ENCODE peak calls at places on chromosomes 4 and X, in four cellular contexts. One of them, this sample, is unnamed. For H4K20me1, the result is how much of the 10 kb centered on the place peaks cover.

GRCh38 chrX:10166731-10167149 is 10.0 kb downstream of the CLCN4 start:
- DNase-seq in IMR-90: no peak
- DNase-seq in mammary epithelial cell: peak
- DNase-seq in GM23338: no peak
- DNase-seq in this sample: no peak

GRCh38 chrX:139106111-139106510 is 394.6 kb upstream of the FGF13 start:
- DNase-seq in IMR-90: no peak
- DNase-seq in mammary epithelial cell: peak
- DNase-seq in GM23338: peak
- DNase-seq in this sample: peak

GRCh38 chr4:68476191-68476590 is 28.9 kb downstream of the TMPRSS11E start:
- DNase-seq in IMR-90: no peak
- DNase-seq in mammary epithelial cell: no peak
- DNase-seq in GM23338: no peak
- DNase-seq in this sample: peak

GRCh38 chr4:15688056-15688455 is 6.4 kb downstream of the FAM200B start:
- DNase-seq in IMR-90: no peak
- DNase-seq in mammary epithelial cell: no peak
- DNase-seq in GM23338: no peak
- DNase-seq in this sample: no peak

GRCh38 chr4:3218824-3219760 is 29.9 kb upstream of the MSANTD1 start:
- DNase-seq in IMR-90: no peak
- DNase-seq in mammary epithelial cell: no peak
- DNase-seq in GM23338: no peak
- DNase-seq in this sample: no peak

GRCh38 chrX:15416133-15416993 is 32.1 kb upstream of the VEGFD start:
- DNase-seq in IMR-90: no peak
- DNase-seq in mammary epithelial cell: no peak
- DNase-seq in GM23338: peak
- DNase-seq in this sample: no peak

GRCh38 chr4:16443504-16444088 is 217.3 kb upstream of the TAPT1 start:
- DNase-seq in IMR-90: peak
- DNase-seq in mammary epithelial cell: peak
- DNase-seq in GM23338: peak
- DNase-seq in this sample: peak

GRCh38 chr4:7377223-7377865 is 57.4 kb downstream of the PSAPL1 start:
- DNase-seq in IMR-90: no peak
- DNase-seq in mammary epithelial cell: no peak
- DNase-seq in GM23338: no peak
- DNase-seq in this sample: peak

GRCh38 chrX:24026403-24026801 is 584 bp downstream of the KLHL15 start:
- DNase-seq in IMR-90: no peak
- DNase-seq in mammary epithelial cell: no peak
- DNase-seq in GM23338: peak
- DNase-seq in this sample: peak

GRCh38 chr4:123555500-123556273 is 159.1 kb downstream of the SPRY1 start:
- DNase-seq in IMR-90: peak
- DNase-seq in mammary epithelial cell: peak
- DNase-seq in GM23338: peak
- DNase-seq in this sample: peak

GRCh38 chr4:91243132-91243531 is 1060.6 kb upstream of the GRID2 start:
- DNase-seq in IMR-90: no peak
- DNase-seq in mammary epithelial cell: no peak
- DNase-seq in GM23338: no peak
- DNase-seq in this sample: peak

GRCh38 chr4:38760915-38761314 is 21.9 kb downstream of the TLR10 start:
- DNase-seq in IMR-90: no peak
- DNase-seq in mammary epithelial cell: no peak
- DNase-seq in GM23338: no peak
- DNase-seq in this sample: no peak

GRCh38 chrX:122555925-122556324 is 628.2 kb upstream of the GRIA3 start:
- DNase-seq in IMR-90: no peak
- DNase-seq in mammary epithelial cell: no peak
- DNase-seq in GM23338: no peak
- DNase-seq in this sample: no peak

GRCh38 chr4:20506827-20507226 is 193.4 kb upstream of the PACRGL start:
- DNase-seq in IMR-90: peak
- DNase-seq in mammary epithelial cell: peak
- DNase-seq in GM23338: no peak
- DNase-seq in this sample: peak

GRCh38 chr4:25108556-25108955 is 51.7 kb downstream of the SEPSECS start:
- DNase-seq in IMR-90: no peak
- DNase-seq in mammary epithelial cell: no peak
- DNase-seq in GM23338: no peak
- DNase-seq in this sample: no peak

GRCh38 chr4:1523907-1524636 is 117.8 kb upstream of the NKX1-1 start:
- DNase-seq in IMR-90: no peak
- DNase-seq in mammary epithelial cell: no peak
- DNase-seq in GM23338: no peak
- DNase-seq in this sample: no peak

GRCh38 chr4:168914095-168914494 is 96.0 kb downstream of the CBR4 start:
- DNase-seq in IMR-90: no peak
- DNase-seq in mammary epithelial cell: no peak
- DNase-seq in GM23338: no peak
- DNase-seq in this sample: no peak

GRCh38 chr4:48766393-48766792 is 13.7 kb downstream of the FRYL start:
- DNase-seq in IMR-90: no peak
- DNase-seq in mammary epithelial cell: no peak
- DNase-seq in GM23338: no peak
- DNase-seq in this sample: no peak
- H4K20me1 ChIP-seq in IMR-90: under half
- H4K20me1 ChIP-seq in mammary epithelial cell: under half
- H4K20me1 ChIP-seq in GM23338: under half
- H4K20me1 ChIP-seq in this sample: under half

GRCh38 chr4:177879851-177880250 is 437.6 kb upstream of the AGA start:
- DNase-seq in IMR-90: no peak
- DNase-seq in mammary epithelial cell: peak
- DNase-seq in GM23338: peak
- DNase-seq in this sample: no peak
- TF ChIP-seq CTCF in IMR-90: no peak
- TF ChIP-seq CTCF in mammary epithelial cell: peak
- TF ChIP-seq CTCF in GM23338: peak
- TF ChIP-seq CTCF in this sample: no peak

DNA sequence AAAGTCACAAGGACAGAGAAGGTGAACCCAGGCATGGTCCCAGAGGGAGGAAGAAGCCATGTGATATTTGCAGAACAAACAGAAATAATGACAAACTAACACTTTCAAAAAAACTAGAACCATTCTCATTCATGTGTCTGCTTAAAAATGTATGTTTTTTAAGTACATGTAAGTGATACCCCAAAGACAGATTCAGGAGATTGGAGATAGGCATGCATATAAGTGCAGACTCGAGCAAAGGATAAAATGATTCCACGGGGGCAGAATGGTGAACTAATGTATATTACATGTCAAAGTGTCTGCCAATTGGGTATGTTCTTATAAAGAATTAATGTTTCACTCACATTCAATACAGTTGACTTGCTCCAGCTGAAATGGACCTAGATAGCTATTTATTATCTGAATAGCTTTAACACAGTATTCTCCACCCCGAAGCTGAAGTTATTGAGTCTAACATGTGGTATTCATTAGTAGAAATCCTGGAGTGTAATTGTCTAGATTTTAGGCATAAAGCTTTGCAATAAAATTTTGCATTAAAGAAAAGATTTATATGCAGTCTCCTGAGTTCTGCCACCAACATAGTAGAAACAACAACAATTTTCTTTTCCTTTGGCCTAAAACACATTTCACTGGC is 90.4 kb upstream of the DCLK2 start:
- DNase-seq in IMR-90: no peak
- DNase-seq in mammary epithelial cell: no peak
- DNase-seq in GM23338: no peak
- DNase-seq in this sample: no peak
- H4K20me1 ChIP-seq in IMR-90: under half
- H4K20me1 ChIP-seq in mammary epithelial cell: under half
- H4K20me1 ChIP-seq in GM23338: under half
- H4K20me1 ChIP-seq in this sample: under half

GRCh38 chr4:150145950-150146340 is 67.7 kb downstream of the DCLK2 start:
- DNase-seq in IMR-90: peak
- DNase-seq in mammary epithelial cell: no peak
- DNase-seq in GM23338: no peak
- DNase-seq in this sample: no peak

GRCh38 chr4:150149381-150149780 is 71.1 kb downstream of the DCLK2 start:
- DNase-seq in IMR-90: no peak
- DNase-seq in mammary epithelial cell: no peak
- DNase-seq in GM23338: no peak
- DNase-seq in this sample: peak

GRCh38 chr4:150140774-150141400 is 62.6 kb downstream of the DCLK2 start:
- DNase-seq in IMR-90: peak
- DNase-seq in mammary epithelial cell: peak
- DNase-seq in GM23338: no peak
- DNase-seq in this sample: peak

GRCh38 chr4:150142831-150143230 is 64.6 kb downstream of the DCLK2 start:
- DNase-seq in IMR-90: no peak
- DNase-seq in mammary epithelial cell: no peak
- DNase-seq in GM23338: no peak
- DNase-seq in this sample: no peak

DNA sequence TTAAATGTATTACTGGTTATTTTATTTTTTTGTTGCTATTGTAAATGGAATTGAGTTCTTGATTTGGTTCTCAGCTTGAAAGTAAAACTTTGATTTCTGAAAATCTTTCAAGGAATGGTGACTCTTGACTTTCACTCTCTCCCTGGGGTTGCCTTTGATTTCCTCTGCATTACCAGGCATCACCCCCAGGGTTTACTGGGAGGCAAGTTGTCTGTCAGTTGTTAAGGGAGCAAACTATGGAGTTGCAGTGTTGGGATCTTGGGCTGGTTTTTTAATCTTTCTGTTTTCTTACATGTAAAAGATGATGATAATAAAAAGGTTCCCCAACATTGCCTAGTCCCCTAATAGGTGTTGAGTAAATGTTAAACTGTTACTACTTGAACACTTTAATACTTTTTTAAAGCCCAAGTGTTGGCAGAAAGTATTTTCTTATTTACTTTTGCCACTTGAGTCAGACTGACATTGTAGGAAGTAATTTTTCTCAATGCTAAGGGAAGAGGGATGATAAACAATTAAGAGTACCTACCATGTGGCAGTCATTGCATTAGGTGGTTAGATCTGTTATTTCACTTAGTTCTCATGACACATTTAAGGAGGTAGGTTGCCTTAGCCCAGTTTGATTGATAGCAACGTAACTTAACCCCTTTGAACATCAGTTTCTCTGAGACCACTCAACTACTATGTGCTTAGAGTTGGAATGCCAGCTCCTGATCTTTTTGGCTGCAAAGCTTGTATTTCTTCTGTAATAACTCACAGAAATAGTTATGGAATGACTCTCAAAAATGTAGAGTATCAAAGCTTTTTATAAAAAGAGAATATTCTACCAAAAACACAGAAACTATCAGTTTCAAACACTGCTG is 67.1 kb downstream of the DCLK2 start:
- DNase-seq in IMR-90: peak
- DNase-seq in mammary epithelial cell: no peak
- DNase-seq in GM23338: peak
- DNase-seq in this sample: peak
- TF ChIP-seq CTCF in IMR-90: peak
- TF ChIP-seq CTCF in mammary epithelial cell: peak
- TF ChIP-seq CTCF in GM23338: no peak
- TF ChIP-seq CTCF in this sample: peak

DNA sequence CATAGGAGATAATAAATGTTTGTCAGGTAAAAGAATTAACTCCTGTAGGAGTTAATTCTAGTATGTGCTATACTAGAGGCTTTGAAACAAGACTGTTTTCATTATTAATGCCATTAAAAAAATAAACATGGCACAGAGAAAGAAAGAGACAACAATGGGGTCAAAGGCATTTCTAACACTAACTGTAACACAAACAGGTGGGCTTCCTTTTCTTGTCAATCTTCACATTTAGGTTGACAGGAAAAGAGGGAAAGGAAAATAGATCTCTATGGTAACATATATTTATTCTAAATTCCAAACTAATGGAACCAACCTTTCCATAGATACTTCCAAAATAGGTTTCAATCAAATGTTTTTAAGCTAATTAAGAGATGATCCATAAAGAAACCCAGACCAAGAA is 9.8 kb downstream of the ANKRD17 start:
- DNase-seq in IMR-90: no peak
- DNase-seq in mammary epithelial cell: no peak
- DNase-seq in GM23338: no peak
- DNase-seq in this sample: no peak
- H4K20me1 ChIP-seq in IMR-90: half or more
- H4K20me1 ChIP-seq in mammary epithelial cell: under half
- H4K20me1 ChIP-seq in GM23338: under half
- H4K20me1 ChIP-seq in this sample: under half

GRCh38 chrX:120840826-120841225 is 34.8 kb downstream of the CT47B1 start:
- DNase-seq in IMR-90: no peak
- DNase-seq in mammary epithelial cell: peak
- DNase-seq in GM23338: no peak
- DNase-seq in this sample: no peak
- TF ChIP-seq CTCF in IMR-90: no peak
- TF ChIP-seq CTCF in mammary epithelial cell: no peak
- TF ChIP-seq CTCF in GM23338: no peak
- TF ChIP-seq CTCF in this sample: no peak

GRCh38 chr4:58981828-58982227 is 1871.6 kb upstream of the IGFBP7 start:
- DNase-seq in IMR-90: no peak
- DNase-seq in mammary epithelial cell: no peak
- DNase-seq in GM23338: no peak
- DNase-seq in this sample: no peak

GRCh38 chr4:58983887-58984286 is 1873.7 kb upstream of the IGFBP7 start:
- DNase-seq in IMR-90: no peak
- DNase-seq in mammary epithelial cell: peak
- DNase-seq in GM23338: no peak
- DNase-seq in this sample: no peak
- H4K20me1 ChIP-seq in IMR-90: under half
- H4K20me1 ChIP-seq in mammary epithelial cell: under half
- H4K20me1 ChIP-seq in GM23338: under half
- H4K20me1 ChIP-seq in this sample: under half

GRCh38 chr4:26458104-26458503 is 32.2 kb downstream of the CCKAR start:
- DNase-seq in IMR-90: peak
- DNase-seq in mammary epithelial cell: no peak
- DNase-seq in GM23338: no peak
- DNase-seq in this sample: peak

GRCh38 chr4:26459054-26459755 is 31.1 kb downstream of the CCKAR start:
- DNase-seq in IMR-90: peak
- DNase-seq in mammary epithelial cell: peak
- DNase-seq in GM23338: peak
- DNase-seq in this sample: peak

GRCh38 chr4:26462874-26463273 is 27.4 kb downstream of the CCKAR start:
- DNase-seq in IMR-90: peak
- DNase-seq in mammary epithelial cell: no peak
- DNase-seq in GM23338: no peak
- DNase-seq in this sample: no peak

GRCh38 chr4:26457412-26457811 is 32.9 kb downstream of the CCKAR start:
- DNase-seq in IMR-90: no peak
- DNase-seq in mammary epithelial cell: no peak
- DNase-seq in GM23338: no peak
- DNase-seq in this sample: no peak

GRCh38 chr4:26459756-26460530 is 30.3 kb downstream of the CCKAR start:
- DNase-seq in IMR-90: peak
- DNase-seq in mammary epithelial cell: no peak
- DNase-seq in GM23338: no peak
- DNase-seq in this sample: peak
- TF ChIP-seq CTCF in IMR-90: no peak
- TF ChIP-seq CTCF in mammary epithelial cell: no peak
- TF ChIP-seq CTCF in GM23338: no peak
- TF ChIP-seq CTCF in this sample: no peak

GRCh38 chrX:44927398-44927797 is 54.4 kb downstream of the KDM6A start:
- DNase-seq in IMR-90: no peak
- DNase-seq in mammary epithelial cell: no peak
- DNase-seq in GM23338: no peak
- DNase-seq in this sample: no peak
- H4K20me1 ChIP-seq in IMR-90: under half
- H4K20me1 ChIP-seq in mammary epithelial cell: under half
- H4K20me1 ChIP-seq in GM23338: under half
- H4K20me1 ChIP-seq in this sample: under half

This sample was measured in fibroblast of lung.